ENCODE peak calls at places on chromosome X, in four cellular contexts. O is HFF-Myc, S is right lobe of liver, G is fibroblast of mammary gland. P is an unnamed sample.

GRCh38 chrX:39214380-39215126 is 413.3 kb downstream of the MID1IP1 start:
- DNase-seq in O (no peak), S (no peak), G (no peak), P (no peak)

GRCh38 chrX:11557120-11557519 is 108.6 kb downstream of the ARHGAP6 start:
- DNase-seq in O (no peak), S (no peak), G (peak), P (peak)

GRCh38 chrX:24646745-24647182 is 383 bp downstream of the PCYT1B start:
- DNase-seq in O (no peak), S (no peak), G (peak), P (no peak)

GRCh38 chrX:128517691-128518090 is 465.5 kb upstream of the ACTRT1 start:
- DNase-seq in O (no peak), S (no peak), G (no peak), P (no peak)

GRCh38 chrX:133668225-133668931 is 253.1 kb upstream of the GPC4 start:
- DNase-seq in O (no peak), S (no peak), G (no peak), P (no peak)

GRCh38 chrX:136200466-136200865 is 50.7 kb downstream of the MAP7D3 start:
- DNase-seq in O (no peak), S (no peak), G (peak), P (no peak)

GRCh38 chrX:69068295-69069085 is 96.8 kb downstream of the PJA1 start:
- DNase-seq in O (no peak), S (no peak), G (no peak), P (no peak)

GRCh38 chrX:44343412-44343942 is at the start of gene EFHC2:
- DNase-seq in O (no peak), S (peak), G (peak), P (peak)

GRCh38 chrX:108072746-108073145 is 18.6 kb downstream of the PSMD10 start:
- DNase-seq in O (no peak), S (no peak), G (peak), P (no peak)

GRCh38 chrX:73126240-73126639 is 46.9 kb upstream of the PABPC1L2A start:
- DNase-seq in O (no peak), S (no peak), G (no peak), P (no peak)

GRCh38 chrX:129523076-129524055 is at the start of gene SMARCA1:
- DNase-seq in O (no peak), S (peak), G (peak), P (peak)

GRCh38 chrX:107014927-107015326 is 14.9 kb upstream of the MORC4 start:
- DNase-seq in O (no peak), S (no peak), G (peak), P (peak)

GRCh38 chrX:26558719-26559386 is 342.9 kb downstream of the MAGEB5 start:
- DNase-seq in O (no peak), S (peak), G (no peak), P (no peak)

GRCh38 chrX:150980711-150981110 is 2.4 kb upstream of the HMGB3 start:
- DNase-seq in O (no peak), S (no peak), G (no peak), P (no peak)

GRCh38 chrX:150983526-150984163 is 510 bp downstream of the HMGB3 start:
- DNase-seq in O (no peak), S (peak), G (no peak), P (no peak)

GRCh38 chrX:150982235-150982785 is 825 bp upstream of the HMGB3 start:
- DNase-seq in O (no peak), S (no peak), G (no peak), P (no peak)

GRCh38 chrX:150984164-150984824 is 1.2 kb downstream of the HMGB3 start:
- DNase-seq in O (no peak), S (no peak), G (no peak), P (no peak)

DNA sequence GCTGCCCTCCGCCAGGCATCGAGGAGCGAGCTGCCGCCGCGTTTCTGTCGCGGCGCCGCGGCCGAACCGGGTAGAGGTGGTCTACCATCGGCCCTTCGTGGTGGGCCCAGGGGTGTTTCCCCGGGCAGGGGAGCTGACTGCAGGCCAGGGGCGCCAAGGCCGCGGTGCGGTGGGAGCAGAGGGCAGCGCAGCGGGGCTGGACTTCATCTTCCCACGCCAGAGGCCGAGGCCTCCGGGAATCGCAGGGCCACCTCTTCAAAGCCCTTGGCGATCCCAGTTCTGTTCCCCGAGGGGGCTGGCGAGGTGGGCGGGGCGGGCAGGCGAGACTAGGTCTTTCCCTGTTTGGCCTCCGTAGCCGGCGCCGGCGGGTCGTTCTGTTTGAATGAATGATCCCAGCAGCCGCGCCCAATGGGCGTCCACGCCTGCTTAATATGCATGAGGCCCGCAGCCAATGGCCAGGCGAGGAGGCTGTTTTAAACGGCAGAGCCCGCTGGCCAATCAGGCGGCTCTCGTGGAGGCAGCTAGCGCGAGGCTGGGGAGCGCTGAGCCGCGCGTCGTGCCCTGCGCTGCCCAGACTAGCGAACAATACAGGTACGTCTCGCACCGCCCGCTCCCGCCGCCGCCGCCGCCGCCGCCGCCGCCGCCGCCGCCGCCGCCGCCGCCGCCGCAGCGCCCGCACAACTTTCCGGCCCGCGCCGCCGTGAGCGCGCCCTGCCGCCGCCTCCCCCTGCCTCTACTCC is at the start of gene HMGB3:
- DNase-seq in O (peak), S (peak), G (peak), P (peak)
- TF ChIP-seq CTCF in O (no peak), S (no peak), G (no peak), P (no peak)

GRCh38 chrX:53050841-53051240 is 2.3 kb downstream of the GPR173 start:
- DNase-seq in O (no peak), S (no peak), G (peak), P (no peak)

GRCh38 chrX:53049127-53049517 is 533 bp downstream of the GPR173 start:
- DNase-seq in O (no peak), S (no peak), G (no peak), P (no peak)

GRCh38 chrX:53047228-53047627 is 1.4 kb upstream of the GPR173 start:
- DNase-seq in O (no peak), S (no peak), G (peak), P (peak)

GRCh38 chrX:53045002-53045401 is 3.6 kb upstream of the GPR173 start:
- DNase-seq in O (no peak), S (no peak), G (no peak), P (no peak)

DNA sequence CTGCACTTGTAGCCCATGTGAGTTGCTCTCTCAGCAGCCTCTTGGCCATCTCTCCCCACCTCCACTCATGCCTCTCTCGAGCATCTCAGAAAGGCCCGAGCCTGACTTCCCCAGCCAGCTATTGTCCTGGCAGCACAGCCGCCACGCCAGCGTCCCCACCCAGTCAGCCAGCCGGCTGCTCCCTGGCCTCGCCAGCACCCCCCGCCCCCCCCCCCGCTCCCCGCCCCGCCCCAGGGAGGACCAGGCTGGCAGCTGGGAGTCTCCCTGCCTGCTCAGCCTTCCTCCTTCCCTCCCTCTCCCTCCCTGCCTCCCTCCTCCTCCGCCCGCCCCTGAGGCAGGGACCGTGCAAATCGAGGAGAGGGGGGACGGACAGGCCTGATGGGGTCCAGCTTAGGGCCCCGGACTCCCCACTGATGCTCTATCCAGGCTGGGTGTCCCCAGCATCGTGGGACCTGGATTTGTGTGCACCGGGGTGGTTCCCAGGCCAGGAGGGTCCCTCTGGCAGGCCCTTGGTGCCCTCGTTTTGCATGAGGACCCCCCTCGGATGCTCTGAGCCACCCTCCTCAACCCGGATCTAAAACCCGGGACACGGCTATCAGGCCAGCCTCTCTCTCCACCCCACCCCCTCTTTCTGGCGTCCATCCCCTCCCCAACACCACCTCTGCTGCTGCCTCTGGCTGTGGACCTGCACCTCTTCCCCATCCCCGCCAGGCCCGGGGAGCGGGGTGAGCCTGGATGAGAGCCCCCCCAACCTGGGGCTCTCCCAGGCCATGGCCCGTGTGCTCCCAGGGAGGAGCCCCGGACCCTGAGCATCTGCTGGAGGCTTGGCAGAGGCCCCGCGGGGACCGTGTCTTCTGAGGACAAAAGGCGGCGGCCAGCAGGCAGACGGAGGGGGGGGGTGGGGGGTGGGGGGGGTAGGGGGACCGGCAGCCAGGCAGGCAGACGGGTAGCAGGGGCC is at the start of gene GPR173:
- DNase-seq in O (peak), S (no peak), G (peak), P (peak)
- H3K4me3 ChIP-seq in O (peak), S (no peak), G (peak), P (peak)

GRCh38 chrX:119899125-119899524 is 3.4 kb downstream of the AKAP14 start:
- DNase-seq in O (no peak), S (no peak), G (no peak), P (no peak)

DNA sequence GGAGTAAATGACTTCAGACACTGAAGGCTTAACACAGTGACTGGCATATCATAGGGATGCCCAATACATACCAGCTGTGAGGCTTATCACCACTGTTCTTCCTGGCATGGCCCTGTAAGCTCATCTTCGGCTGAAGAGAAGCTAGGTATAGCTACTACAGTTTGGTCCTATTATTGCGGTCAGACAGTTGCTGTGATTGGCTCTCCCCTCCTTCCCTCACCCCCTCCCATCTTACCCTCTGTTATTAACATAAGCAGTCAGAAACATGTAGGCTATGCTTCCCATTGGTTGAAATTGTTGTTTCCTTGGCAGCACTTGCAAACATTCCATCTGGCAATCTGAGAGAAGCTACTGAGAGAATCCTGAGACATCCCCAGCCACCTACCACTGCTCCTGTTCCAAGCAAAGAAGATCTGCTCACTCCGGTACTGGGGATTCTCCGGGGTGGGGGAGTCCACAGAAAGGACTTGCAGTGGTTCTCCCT is at the start of gene AKAP14:
- DNase-seq in O (no peak), S (no peak), G (no peak), P (peak)
- TF ChIP-seq CTCF in O (no peak), S (no peak), G (no peak), P (no peak)

DNA sequence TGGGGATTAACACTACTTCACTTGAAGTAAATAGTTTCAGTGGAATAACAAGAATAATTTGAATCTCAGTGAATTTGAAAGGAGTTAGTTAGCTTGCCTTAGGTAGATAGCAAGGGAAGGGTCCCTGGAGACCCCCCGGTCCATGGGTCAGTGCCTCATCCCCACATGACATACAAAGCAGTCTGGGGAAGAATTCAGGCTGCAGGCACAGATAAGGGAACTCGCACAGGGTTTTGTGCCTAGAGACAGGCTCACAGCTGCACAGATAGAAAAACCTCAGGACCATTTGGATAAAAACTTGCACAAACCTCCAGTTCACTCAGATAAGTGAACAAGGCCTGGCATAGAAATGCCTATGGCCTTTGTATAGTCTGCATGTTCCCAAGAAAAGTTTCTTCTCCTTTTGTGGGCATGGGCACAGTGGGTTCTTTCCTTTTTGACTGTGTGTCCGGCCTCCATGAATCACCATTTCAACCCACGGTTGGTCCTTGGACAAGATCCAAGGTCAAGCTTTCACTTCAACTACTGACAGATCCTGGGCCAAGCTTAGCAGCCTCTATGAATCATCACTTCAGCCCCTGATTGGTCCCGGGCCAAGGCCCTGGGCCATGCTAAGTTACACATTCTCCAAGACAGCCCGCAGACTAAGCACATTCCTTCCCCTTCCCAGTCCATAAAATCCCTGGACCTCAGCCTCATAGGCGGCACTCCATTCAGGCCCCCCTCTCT is 108.3 kb upstream of the KLHL4 start:
- DNase-seq in O (no peak), S (peak), G (peak), P (peak)
- H3K4me3 ChIP-seq in O (no peak), S (no peak), G (no peak), P (no peak)

GRCh38 chrX:119495734-119496520 is 27.7 kb downstream of the SLC25A5 start:
- DNase-seq in O (no peak), S (no peak), G (no peak), P (no peak)

GRCh38 chrX:119488749-119489148 is 20.5 kb downstream of the SLC25A5 start:
- DNase-seq in O (no peak), S (peak), G (peak), P (peak)

GRCh38 chrX:119496521-119496829 is 28.2 kb downstream of the SLC25A5 start:
- DNase-seq in O (no peak), S (no peak), G (no peak), P (no peak)

GRCh38 chrX:119489212-119490074 is 21.2 kb downstream of the SLC25A5 start:
- DNase-seq in O (no peak), S (no peak), G (no peak), P (no peak)

DNA sequence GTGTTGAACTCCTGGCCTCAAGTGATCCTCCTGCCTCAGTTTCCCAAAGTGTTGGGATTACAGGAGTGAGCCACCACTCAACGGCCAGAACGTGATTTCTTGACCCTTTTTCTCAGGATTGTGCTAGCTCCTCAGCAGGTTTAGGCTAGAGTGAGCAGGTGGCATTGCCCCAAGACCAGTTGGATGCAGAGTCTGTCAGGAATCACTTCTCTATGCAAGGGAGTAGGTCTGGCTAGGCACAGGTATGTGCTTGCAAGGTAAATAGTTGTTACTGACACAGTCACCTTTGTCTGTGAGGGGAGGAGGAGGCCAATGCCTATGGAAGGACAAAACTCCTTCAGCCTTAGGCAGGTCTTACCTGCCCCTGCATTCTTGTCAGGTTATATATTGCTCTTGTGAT is 24.2 kb downstream of the SLC25A5 start:
- DNase-seq in O (no peak), S (no peak), G (no peak), P (no peak)
- TF ChIP-seq CTCF in O (no peak), S (no peak), G (no peak), P (no peak)

DNA sequence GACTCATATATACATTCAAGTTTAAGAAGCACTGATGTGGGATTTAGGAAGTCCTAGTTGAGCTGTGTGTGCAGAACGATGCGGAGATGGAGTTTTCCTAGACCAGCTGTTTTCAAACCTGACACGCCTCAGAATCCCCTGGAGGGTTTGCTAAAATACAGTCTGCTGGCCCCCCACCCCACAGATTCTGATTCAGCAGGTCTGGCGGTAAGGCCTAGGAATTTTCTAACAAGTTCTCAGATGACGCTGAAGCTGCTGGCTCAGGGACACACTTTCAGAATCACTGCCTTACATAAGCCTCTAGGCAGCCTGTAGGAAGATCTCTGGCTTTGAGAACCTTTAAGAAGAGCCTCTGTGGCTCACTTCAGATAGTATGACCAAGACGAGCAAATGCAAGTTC is 73.1 kb downstream of the PHEX start:
- DNase-seq in O (no peak), S (no peak), G (peak), P (peak)
- H3K4me3 ChIP-seq in O (no peak), S (no peak), G (no peak), P (no peak)

GRCh38 chrX:55160685-55161552 is 59.2 kb upstream of the PAGE5 start:
- DNase-seq in O (peak), S (peak), G (peak), P (peak)
- TF ChIP-seq CTCF in O (no peak), S (peak), G (peak), P (peak)